ENCODE peak calls at places on chromosomes 7 and 10, in five cellular contexts. B is A549, P is K562, V is GM12878, R is endothelial cell of umbilical vein. G is an unnamed sample.

GRCh38 chr7:122702872-122703510 is at the start of gene RNF148:
- DNase-seq in B (no peak), P (no peak), V (no peak), R (no peak), G (no peak)

GRCh38 chr7:134902058-134902457 is 84.2 kb upstream of the AGBL3 start:
- DNase-seq in B (no peak), P (no peak), V (no peak), R (no peak), G (no peak)

GRCh38 chr10:126593968-126594701 is 76.4 kb downstream of the C10orf90 start:
- DNase-seq in B (no peak), P (no peak), V (no peak), R (no peak), G (no peak)

GRCh38 chr7:43584200-43584586 is 1.3 kb downstream of the STK17A start:
- DNase-seq in B (no peak), P (no peak), V (no peak), R (peak), G (peak)

GRCh38 chr7:16411391-16411790 is 9.9 kb downstream of the CRPPA start:
- DNase-seq in B (no peak), P (no peak), V (no peak), R (no peak), G (no peak)

GRCh38 chr7:130982651-130983050 is 248.6 kb upstream of the KLF14 start:
- DNase-seq in B (no peak), P (no peak), V (no peak), R (no peak), G (no peak)

GRCh38 chr7:9029671-9030070 is 596.3 kb downstream of the NXPH1 start:
- DNase-seq in B (no peak), P (no peak), V (no peak), R (no peak), G (no peak)

GRCh38 chr10:88288621-88289059 is 294.5 kb downstream of the RNLS start:
- DNase-seq in B (no peak), P (no peak), V (peak), R (no peak), G (no peak)

GRCh38 chr7:8190121-8190895 is 71.7 kb downstream of the ICA1 start:
- DNase-seq in B (no peak), P (no peak), V (peak), R (peak), G (peak)

GRCh38 chr7:36310897-36311296 is 78.8 kb upstream of the ANLN start:
- DNase-seq in B (no peak), P (no peak), V (no peak), R (no peak), G (no peak)

GRCh38 chr7:22302951-22303423 is 54.0 kb downstream of the RAPGEF5 start:
- DNase-seq in B (no peak), P (no peak), V (no peak), R (no peak), G (peak)

GRCh38 chr10:117224036-117224430 is 16.9 kb upstream of the SLC18A2 start:
- DNase-seq in B (no peak), P (no peak), V (no peak), R (no peak), G (no peak)

GRCh38 chr7:5177060-5177459 is 13.0 kb upstream of the WIPI2 start:
- DNase-seq in B (no peak), P (no peak), V (no peak), R (peak), G (no peak)

GRCh38 chr10:10699427-10699826 is 318.2 kb upstream of the CELF2 start:
- DNase-seq in B (no peak), P (no peak), V (no peak), R (no peak), G (peak)

GRCh38 chr7:91784469-91784868 is 96.0 kb downstream of the MTERF1 start:
- DNase-seq in B (peak), P (peak), V (no peak), R (peak), G (peak)

GRCh38 chr7:77439572-77439971 is 23.4 kb upstream of the GSAP start:
- DNase-seq in B (peak), P (no peak), V (no peak), R (peak), G (peak)

GRCh38 chr7:29126804-29127203 is 19.5 kb downstream of the CPVL start:
- DNase-seq in B (no peak), P (no peak), V (no peak), R (peak), G (no peak)

GRCh38 chr7:128794020-128794419 is 2.3 kb downstream of the CCDC136 start:
- DNase-seq in B (no peak), P (no peak), V (no peak), R (no peak), G (peak)

DNA sequence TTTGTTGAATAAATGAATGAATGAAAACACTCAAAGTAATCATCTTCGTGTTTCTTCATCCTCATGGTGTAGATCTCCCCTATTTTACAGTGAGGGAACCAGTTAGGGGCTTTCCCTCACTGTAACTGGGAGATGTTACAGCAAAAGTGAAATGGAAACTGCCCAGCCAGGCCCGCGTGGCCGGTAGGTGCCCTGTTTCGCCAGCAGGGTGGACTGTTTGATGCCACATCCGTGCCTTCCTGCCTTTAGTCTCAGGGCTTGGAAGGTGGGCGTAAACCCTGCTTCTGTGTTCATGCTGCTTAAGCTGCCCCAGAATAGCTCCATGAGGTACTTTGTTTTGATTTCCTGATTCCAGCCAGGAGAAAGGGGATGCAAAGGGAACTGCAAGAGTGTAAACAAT is 268.8 kb downstream of the PLXNA4 start:
- DNase-seq in B (no peak), P (no peak), V (no peak), R (peak), G (no peak)
- TF ChIP-seq MAX in B (no peak), P (no peak), V (no peak), R (no peak), G (no peak)

DNA sequence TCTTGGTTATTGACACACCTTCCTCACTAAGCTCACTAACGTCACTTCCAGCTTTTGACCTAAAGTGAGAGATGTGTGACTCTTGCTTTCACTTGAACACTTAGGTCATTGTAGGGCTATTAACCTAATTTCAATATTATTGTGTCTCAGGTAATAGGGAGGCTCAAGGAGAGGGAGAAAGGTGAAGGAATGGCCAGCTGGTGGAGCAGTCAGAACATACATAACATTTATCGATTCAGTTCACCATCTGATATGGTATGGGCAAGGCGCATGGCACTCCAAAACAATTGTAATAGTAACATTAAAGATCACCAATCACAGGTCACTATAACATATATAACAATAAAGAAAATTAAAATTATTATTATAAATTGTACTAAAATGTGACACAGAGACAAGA is 94.9 kb upstream of the FAM20C start:
- DNase-seq in B (no peak), P (no peak), V (no peak), R (no peak), G (no peak)
- TF ChIP-seq CTCF in B (no peak), P (no peak), V (no peak), R (no peak), G (no peak)

GRCh38 chr10:47241946-47242900 is 57.8 kb upstream of the GDF10 start:
- DNase-seq in B (no peak), P (no peak), V (no peak), R (no peak), G (no peak)
- TF ChIP-seq MYC in B (no peak), P (no peak), V (no peak), R (no peak), G (no peak)

DNA sequence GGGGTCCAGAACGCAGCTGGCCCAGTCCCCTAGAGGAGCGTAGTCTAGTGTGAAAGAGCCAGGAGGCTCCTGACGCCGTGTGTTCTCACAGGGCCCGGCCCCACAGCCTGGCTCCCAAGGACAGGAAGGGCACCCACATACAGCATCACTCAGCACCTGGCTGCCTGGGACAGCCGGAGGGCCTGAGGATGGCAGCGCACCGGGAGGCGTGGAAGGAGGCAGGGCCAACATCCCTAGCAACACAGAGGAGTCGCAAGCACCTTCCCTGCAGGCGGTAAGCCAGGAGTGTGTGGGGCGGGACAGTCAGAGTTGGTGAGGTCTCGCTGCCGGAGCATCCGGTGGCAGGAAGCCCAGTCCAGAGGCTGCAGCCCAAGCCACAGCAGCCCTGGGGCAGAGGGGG is 125.8 kb downstream of the MAD1L1 start:
- DNase-seq in B (no peak), P (no peak), V (no peak), R (peak), G (no peak)
- TF ChIP-seq MAX in B (no peak), P (no peak), V (no peak), R (no peak), G (no peak)

DNA sequence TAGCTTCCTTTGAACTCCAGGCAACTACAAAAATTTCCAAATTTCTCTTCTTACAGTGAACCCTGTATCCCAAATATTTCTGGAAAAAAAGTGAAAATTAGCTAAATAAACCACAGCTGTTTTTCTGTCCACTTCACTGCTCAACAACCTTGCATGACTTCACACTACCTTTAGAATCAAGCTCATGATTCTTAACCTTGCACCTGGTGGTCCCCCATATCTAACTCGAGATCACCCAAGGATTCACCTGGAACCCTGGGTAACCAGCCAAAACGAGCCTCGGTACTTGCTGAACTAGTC is 47.5 kb downstream of the PDLIM1 start:
- DNase-seq in B (no peak), P (no peak), V (no peak), R (no peak), G (no peak)
- TF ChIP-seq CTCF in B (no peak), P (no peak), V (no peak), R (no peak), G (no peak)

DNA sequence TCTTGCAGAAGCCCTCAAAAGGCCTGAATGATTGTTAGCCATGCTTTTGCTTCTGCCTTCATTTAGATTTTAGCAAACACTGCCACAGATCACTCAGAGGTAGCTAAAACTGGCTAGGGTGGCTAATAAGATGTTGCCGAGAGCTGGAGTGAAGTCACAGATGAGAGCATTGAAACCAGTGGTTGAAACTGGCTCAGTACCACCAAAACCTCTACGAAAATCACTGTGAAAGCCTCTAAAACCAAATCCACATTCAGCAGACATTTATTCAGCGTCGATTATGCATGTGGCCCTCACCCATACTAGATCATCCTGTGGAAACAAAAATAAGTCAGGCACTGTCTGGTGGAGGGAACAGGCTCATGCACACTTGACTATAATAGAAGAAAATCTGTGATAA is 50.8 kb downstream of the PIK3CG start:
- DNase-seq in B (no peak), P (no peak), V (peak), R (no peak), G (no peak)
- TF ChIP-seq MYC in B (no peak), P (no peak), V (no peak), R (no peak), G (no peak)

DNA sequence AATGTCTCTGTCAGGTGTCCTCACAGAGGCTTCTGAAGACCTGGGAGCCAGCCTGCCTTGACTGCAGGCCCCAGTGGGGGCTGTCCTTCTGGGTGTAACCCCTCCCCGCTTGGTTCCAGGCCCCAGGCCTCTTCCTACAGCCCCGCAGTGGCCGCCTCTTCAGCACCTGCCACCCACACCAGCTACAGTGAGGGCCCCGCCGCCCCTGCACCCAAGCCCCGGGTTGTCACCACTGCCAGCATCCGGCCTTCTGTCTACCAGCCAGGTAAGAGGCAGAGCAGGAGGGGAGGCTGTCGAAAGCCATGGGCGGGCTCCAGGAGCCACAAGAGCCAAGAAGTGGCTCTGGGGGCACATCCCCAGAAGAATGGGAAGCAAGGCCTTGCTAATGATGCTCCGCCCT is 41.5 kb downstream of the LDB3 start:
- DNase-seq in B (no peak), P (no peak), V (no peak), R (no peak), G (no peak)
- TF ChIP-seq MAX in B (no peak), P (no peak), V (no peak), R (no peak), G (no peak)

DNA sequence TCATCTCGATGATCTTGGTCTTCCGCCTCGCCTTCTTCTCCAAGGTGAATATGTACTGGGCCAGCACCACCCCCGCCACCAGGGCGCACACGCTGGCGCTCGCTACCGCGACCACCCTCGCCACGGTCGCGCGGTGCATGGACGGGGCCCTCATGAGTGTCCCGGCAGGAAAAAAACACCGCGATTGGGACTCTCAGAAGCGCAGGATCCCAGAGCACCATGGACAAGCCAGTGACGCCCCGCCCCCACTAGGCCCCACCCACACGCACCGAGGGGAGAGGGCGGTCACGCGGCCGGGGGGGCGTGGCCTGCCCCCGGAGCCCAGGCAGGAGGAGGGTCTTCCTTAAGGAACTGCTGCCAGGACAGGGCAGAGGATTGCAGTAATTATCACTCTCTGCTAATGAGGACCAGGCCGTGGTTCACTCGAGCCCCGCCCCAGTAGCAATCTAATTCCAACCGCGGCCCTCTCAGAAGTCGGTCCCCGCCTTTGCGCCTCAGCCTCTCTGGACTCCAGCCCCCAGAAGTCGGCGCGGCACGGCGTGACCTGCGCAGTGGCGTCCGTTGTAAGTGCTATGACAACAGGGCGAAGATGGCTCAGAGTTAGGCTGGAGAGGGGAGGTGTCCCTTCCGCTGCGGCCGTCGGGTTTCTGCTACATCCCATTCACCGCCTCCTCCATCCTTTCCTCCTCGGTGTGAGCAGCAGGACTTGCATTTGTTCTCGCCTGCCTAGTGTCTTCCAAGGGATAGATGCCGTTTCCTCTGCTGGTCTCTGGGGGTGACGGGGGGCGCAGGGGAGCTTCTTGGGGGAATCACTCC is at the start of gene BBS9:
- DNase-seq in B (peak), P (peak), V (peak), R (peak), G (peak)
- TF ChIP-seq CTCF in B (no peak), P (no peak), V (no peak), R (no peak), G (no peak)

DNA sequence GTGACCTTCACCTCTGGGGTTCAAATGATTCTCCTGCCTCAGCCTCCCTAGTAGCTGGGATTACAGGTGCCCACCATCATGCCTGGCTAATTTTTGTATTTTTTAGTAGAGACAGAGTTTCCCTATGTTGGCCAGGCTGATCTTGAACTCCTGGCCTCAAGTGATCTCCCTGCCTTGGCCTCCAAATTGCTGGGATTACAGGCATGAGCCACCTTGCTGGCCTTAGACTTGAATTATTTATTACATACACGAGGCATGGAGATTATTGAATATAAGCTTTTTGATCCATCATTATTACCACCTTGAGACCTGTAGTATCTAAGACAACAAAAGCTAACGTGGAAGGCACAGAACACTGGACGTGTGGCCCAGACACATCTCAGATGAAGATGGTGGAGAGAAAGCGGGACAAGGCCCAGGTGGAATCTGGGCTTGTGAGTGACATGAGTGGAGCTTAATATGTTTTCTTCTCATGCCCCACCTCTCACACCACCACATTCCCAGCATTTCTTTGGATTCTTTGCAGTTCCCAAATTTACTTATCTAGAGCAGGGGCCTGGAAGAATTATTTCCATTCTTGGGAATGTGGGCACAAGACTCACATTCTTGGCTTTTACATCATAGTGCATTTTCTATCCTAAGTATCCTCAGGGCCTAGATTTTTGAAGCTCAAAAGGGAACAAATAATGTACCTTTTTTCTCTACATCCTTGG is 76.6 kb downstream of the SUGCT start:
- DNase-seq in B (no peak), P (no peak), V (no peak), R (peak), G (no peak)
- TF ChIP-seq MYC in B (no peak), P (no peak), V (no peak), R (no peak), G (no peak)